ENCODE peak calls at places on chromosome 4, in ten cellular contexts. A is uterus, G is tibial artery, U is GM12865, F is kidney epithelial cell, B is BJ, I is stomach, C is astrocyte, S is right atrium auricular region, E is LNCaP clone FGC. V is an unnamed sample.

GRCh38 chr4:183783933-183784622 is 121.0 kb upstream of the STOX2 start:
- DNase-seq in U (no peak), S (peak; percentile 77), E (no peak), G (peak; percentile 50), A (no peak), C (no peak), B (no peak), I (no peak), F (no peak), V (peak; percentile 7)

GRCh38 chr4:143700420-143701352 is at the start of gene FREM3:
- DNase-seq in A (no peak), S (no peak), E (no peak), U (peak; percentile 6), I (no peak), C (no peak), B (no peak), G (no peak), F (no peak), V (no peak)

GRCh38 chr4:129098578-129098977 is 2.6 kb downstream of the C4orf33 start:
- DNase-seq in B (no peak), E (no peak), U (no peak), C (no peak), G (no peak), S (no peak), F (no peak), I (no peak), A (no peak), V (no peak)

GRCh38 chr4:142777045-142777743 is 68.9 kb downstream of the INPP4B start:
- DNase-seq in U (no peak), E (no peak), B (no peak), C (no peak), A (no peak), G (no peak), I (no peak), F (no peak), S (no peak), V (no peak)

GRCh38 chr4:87353592-87353991 is 30.9 kb upstream of the HSD17B13 start:
- DNase-seq in G (no peak), C (no peak), U (peak; percentile 53), F (no peak), S (no peak), B (no peak), A (peak; percentile 59), E (no peak), I (no peak), V (peak; percentile 78)

GRCh38 chr4:54941994-54942552 is 183.3 kb downstream of the KDR start:
- DNase-seq in I (no peak), F (no peak), G (no peak), S (no peak), B (no peak), E (no peak), U (peak; percentile 38), A (no peak), C (no peak), V (no peak)

GRCh38 chr4:2591189-2591588 is 54.7 kb downstream of the FAM193A start:
- DNase-seq in S (no peak), C (peak; percentile 33), E (no peak), U (no peak), B (no peak), F (no peak), I (no peak), G (no peak), A (no peak), V (peak; percentile 33)

GRCh38 chr4:122711893-122712292 is 20.6 kb upstream of the BBS12 start:
- DNase-seq in S (no peak), E (no peak), U (no peak), F (no peak), A (no peak), B (no peak), I (no peak), G (no peak), C (no peak), V (no peak)

GRCh38 chr4:129344058-129344457 is 248.1 kb downstream of the C4orf33 start:
- DNase-seq in U (peak; percentile 38), B (no peak), E (peak; percentile 19), I (no peak), F (no peak), S (no peak), C (no peak), G (no peak), A (no peak), V (peak; percentile 30)

GRCh38 chr4:105944535-105944934 is 49.3 kb downstream of the NPNT start:
- DNase-seq in C (peak; percentile 84), A (no peak), B (peak; percentile 75), G (no peak), I (no peak), F (no peak), S (no peak), E (no peak), U (no peak), V (peak; percentile 12)

GRCh38 chr4:185096032-185096653 is 46.9 kb upstream of the SLC25A4 start:
- DNase-seq in B (no peak), S (no peak), A (no peak), F (peak; percentile 5), I (peak; percentile 45), U (peak; percentile 51), G (no peak), C (peak; percentile 18), E (peak; percentile 40), V (peak; percentile 65)

GRCh38 chr4:93157984-93158383 is 670.6 kb upstream of the ATOH1 start:
- DNase-seq in B (no peak), S (no peak), U (no peak), F (no peak), G (no peak), I (no peak), A (no peak), E (no peak), C (no peak), V (no peak)

GRCh38 chr4:164210377-164210776 is 543.6 kb upstream of the SMIM31 start:
- DNase-seq in C (peak; percentile 3), U (no peak), A (no peak), B (no peak), G (no peak), I (no peak), S (no peak), E (no peak), F (no peak), V (no peak)

GRCh38 chr4:133801858-133802257 is 399.7 kb downstream of the PABPC4L start:
- DNase-seq in U (no peak), G (no peak), E (no peak), I (no peak), C (no peak), S (no peak), F (no peak), A (no peak), B (no peak), V (no peak)

GRCh38 chr4:121228851-121229250 is 64.7 kb upstream of the TNIP3 start:
- DNase-seq in C (no peak), I (no peak), E (no peak), U (no peak), B (no peak), A (no peak), F (no peak), S (no peak), G (no peak), V (no peak)

GRCh38 chr4:46956451-46956850 is 36.9 kb downstream of the GABRA4 start:
- DNase-seq in E (no peak), I (no peak), F (no peak), B (no peak), C (no peak), G (no peak), U (no peak), A (no peak), S (no peak), V (no peak)

GRCh38 chr4:159013692-159014091 is 89.2 kb upstream of the RAPGEF2 start:
- DNase-seq in F (no peak), U (no peak), A (no peak), E (peak; percentile 97), S (no peak), G (no peak), I (no peak), B (no peak), C (no peak), V (no peak)
- TF ChIP-seq CTCF in F (no peak), U (no peak), A (no peak), E (no peak), S (no peak), G (no peak), I (no peak), B (no peak), C (no peak), V (no peak)

GRCh38 chr4:1009647-1010521 is 1.5 kb upstream of the FGFRL1 start:
- DNase-seq in B (no peak), F (no peak), C (no peak), I (peak; percentile 79), U (peak; percentile 71), G (peak; percentile 55), E (no peak), A (peak; percentile 75), S (no peak), V (no peak)
- H3K4me3 ChIP-seq in B (peak overlapping the region; percentile 66), F (peak overlapping the region; percentile 53), C (peak overlapping the region; percentile 52), I (peak overlapping the region; percentile 78), U (peak overlapping the region; percentile 56), G (peak overlapping the region; percentile 71), E (peak overlapping the region; percentile 59), A (peak overlapping the region; percentile 59), S (peak overlapping the region; percentile 76), V (peak overlapping the region; percentile 61)

GRCh38 chr4:165700855-165701254 is 172.2 kb upstream of the TLL1 start:
- DNase-seq in I (no peak), A (no peak), B (no peak), C (no peak), G (no peak), U (peak; percentile 18), S (no peak), E (no peak), F (no peak), V (no peak)
- TF ChIP-seq CTCF in I (no peak), A (no peak), B (peak; percentile 5), C (no peak), G (no peak), U (peak; percentile 16), S (no peak), E (peak; percentile 41), F (peak; percentile 34), V (no peak)

DNA sequence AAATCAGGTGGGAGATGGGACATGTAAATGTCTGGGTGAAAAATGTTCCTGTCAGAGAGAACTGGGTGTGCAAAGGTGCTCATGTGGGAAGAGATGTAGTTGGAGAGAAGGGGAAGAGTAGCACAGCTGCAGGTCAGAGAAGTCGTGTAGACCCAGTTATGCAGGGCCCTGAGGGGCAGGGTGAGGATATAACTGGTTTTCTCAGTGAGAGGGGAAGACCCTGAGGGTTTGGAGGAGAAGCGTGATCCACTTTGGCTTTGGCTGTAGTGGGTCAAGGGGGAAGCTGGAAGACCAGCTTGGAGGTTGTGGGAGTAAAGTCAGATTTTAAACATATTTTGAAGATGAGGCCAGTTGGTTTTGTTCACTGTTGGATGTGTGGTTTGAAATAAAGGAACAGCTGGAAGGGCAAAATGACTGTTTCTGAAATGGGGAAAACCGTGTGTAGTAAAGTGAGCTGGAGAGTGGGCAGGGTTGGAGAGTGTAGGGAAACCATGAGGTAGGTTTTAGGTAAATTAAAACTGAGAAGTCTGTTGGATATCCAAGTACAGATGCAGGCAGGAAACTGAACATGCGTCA is 44.2 kb downstream of the NAP1L5 start:
- DNase-seq in E (no peak), B (no peak), F (no peak), U (no peak), S (no peak), G (no peak), I (no peak), A (no peak), C (no peak), V (no peak)
- H3K4me3 ChIP-seq in E (no peak overlapping the region), B (no peak overlapping the region), F (no peak overlapping the region), U (no peak overlapping the region), S (no peak overlapping the region), G (no peak overlapping the region), I (no peak overlapping the region), A (no peak overlapping the region), C (no peak overlapping the region), V (no peak overlapping the region)

GRCh38 chr4:156294577-156294976 is 340.9 kb upstream of the CTSO start:
- DNase-seq in U (peak; percentile 28), B (no peak), A (no peak), F (peak; percentile 73), C (peak; percentile 94), E (no peak), G (no peak), S (no peak), I (no peak), V (peak; percentile 72)
- TF ChIP-seq CTCF in U (no peak), B (peak; percentile 39), A (peak; percentile 20), F (peak; percentile 28), C (peak; percentile 54), E (peak; percentile 40), G (no peak), S (no peak), I (no peak), V (peak; percentile 30)